ENCODE peak calls at places on chromosomes 4 and X, in eight cellular contexts. One of them, this sample, is unnamed.

GRCh38 chr4:54090804-54091623 is 8.9 kb upstream of the GSX2 start:
- DNase-seq in hepatic stellate cell: peak
- DNase-seq in iris pigment epithelial cell: peak
- DNase-seq in astrocyte of the spinal cord: no peak
- DNase-seq in GM13977: peak
- DNase-seq in Calu3: peak
- DNase-seq in hippocampal formation: no peak
- DNase-seq in stimulated activated CD8-positive, alpha-beta memory T cell treated with anti-CD3 and anti-CD28 coated beads, Interleukin-4, amount 100 ng/mL, for 1 hour: no peak
- DNase-seq in this sample: peak

GRCh38 chrX:111262086-111262485 is 8.2 kb downstream of the CAPN6 start:
- DNase-seq in GM13977: no peak
- DNase-seq in Calu3: no peak
- DNase-seq in hippocampal formation: no peak
- DNase-seq in stimulated activated CD8-positive, alpha-beta memory T cell treated with anti-CD3 and anti-CD28 coated beads, Interleukin-4, amount 100 ng/mL, for 1 hour: no peak
- DNase-seq in astrocyte of the spinal cord: no peak
- DNase-seq in iris pigment epithelial cell: peak
- DNase-seq in hepatic stellate cell: no peak
- DNase-seq in this sample: no peak

GRCh38 chrX:53287493-53288138 is 6.2 kb upstream of the IQSEC2 start:
- DNase-seq in GM13977: no peak
- DNase-seq in hippocampal formation: peak
- DNase-seq in iris pigment epithelial cell: peak
- DNase-seq in Calu3: peak
- DNase-seq in astrocyte of the spinal cord: peak
- DNase-seq in stimulated activated CD8-positive, alpha-beta memory T cell treated with anti-CD3 and anti-CD28 coated beads, Interleukin-4, amount 100 ng/mL, for 1 hour: no peak
- DNase-seq in hepatic stellate cell: peak
- DNase-seq in this sample: peak

GRCh38 chr4:168652818-168653217 is 156.0 kb downstream of the PALLD start:
- DNase-seq in stimulated activated CD8-positive, alpha-beta memory T cell treated with anti-CD3 and anti-CD28 coated beads, Interleukin-4, amount 100 ng/mL, for 1 hour: no peak
- DNase-seq in iris pigment epithelial cell: no peak
- DNase-seq in hepatic stellate cell: no peak
- DNase-seq in Calu3: no peak
- DNase-seq in hippocampal formation: no peak
- DNase-seq in astrocyte of the spinal cord: no peak
- DNase-seq in GM13977: no peak
- DNase-seq in this sample: no peak

GRCh38 chr4:27861802-27862201 is 1001.2 kb downstream of the STIM2 start:
- DNase-seq in hippocampal formation: no peak
- DNase-seq in astrocyte of the spinal cord: peak
- DNase-seq in Calu3: no peak
- DNase-seq in GM13977: peak
- DNase-seq in stimulated activated CD8-positive, alpha-beta memory T cell treated with anti-CD3 and anti-CD28 coated beads, Interleukin-4, amount 100 ng/mL, for 1 hour: no peak
- DNase-seq in hepatic stellate cell: peak
- DNase-seq in iris pigment epithelial cell: peak
- DNase-seq in this sample: peak

GRCh38 chr4:28682872-28683271 is 1822.2 kb downstream of the STIM2 start:
- DNase-seq in hippocampal formation: no peak
- DNase-seq in stimulated activated CD8-positive, alpha-beta memory T cell treated with anti-CD3 and anti-CD28 coated beads, Interleukin-4, amount 100 ng/mL, for 1 hour: no peak
- DNase-seq in iris pigment epithelial cell: no peak
- DNase-seq in GM13977: no peak
- DNase-seq in astrocyte of the spinal cord: no peak
- DNase-seq in Calu3: no peak
- DNase-seq in hepatic stellate cell: no peak
- DNase-seq in this sample: no peak

GRCh38 chrX:103017542-103017941 is 46.4 kb downstream of the BEX1 start:
- DNase-seq in astrocyte of the spinal cord: no peak
- DNase-seq in GM13977: no peak
- DNase-seq in iris pigment epithelial cell: no peak
- DNase-seq in stimulated activated CD8-positive, alpha-beta memory T cell treated with anti-CD3 and anti-CD28 coated beads, Interleukin-4, amount 100 ng/mL, for 1 hour: no peak
- DNase-seq in hepatic stellate cell: no peak
- DNase-seq in hippocampal formation: no peak
- DNase-seq in Calu3: no peak
- DNase-seq in this sample: no peak

GRCh38 chr4:174490356-174490969 is 31.8 kb downstream of the HPGD start:
- DNase-seq in astrocyte of the spinal cord: peak
- DNase-seq in GM13977: no peak
- DNase-seq in hippocampal formation: no peak
- DNase-seq in iris pigment epithelial cell: peak
- DNase-seq in stimulated activated CD8-positive, alpha-beta memory T cell treated with anti-CD3 and anti-CD28 coated beads, Interleukin-4, amount 100 ng/mL, for 1 hour: no peak
- DNase-seq in hepatic stellate cell: peak
- DNase-seq in Calu3: no peak
- DNase-seq in this sample: peak

GRCh38 chr4:52199574-52200338 is 148.7 kb downstream of the SPATA18 start:
- DNase-seq in stimulated activated CD8-positive, alpha-beta memory T cell treated with anti-CD3 and anti-CD28 coated beads, Interleukin-4, amount 100 ng/mL, for 1 hour: no peak
- DNase-seq in hippocampal formation: no peak
- DNase-seq in astrocyte of the spinal cord: peak
- DNase-seq in iris pigment epithelial cell: peak
- DNase-seq in hepatic stellate cell: peak
- DNase-seq in GM13977: no peak
- DNase-seq in Calu3: no peak
- DNase-seq in this sample: peak

GRCh38 chr4:174674305-174674840 is 152.1 kb upstream of the HPGD start:
- DNase-seq in GM13977: no peak
- DNase-seq in Calu3: no peak
- DNase-seq in stimulated activated CD8-positive, alpha-beta memory T cell treated with anti-CD3 and anti-CD28 coated beads, Interleukin-4, amount 100 ng/mL, for 1 hour: no peak
- DNase-seq in iris pigment epithelial cell: peak
- DNase-seq in hippocampal formation: no peak
- DNase-seq in astrocyte of the spinal cord: no peak
- DNase-seq in hepatic stellate cell: no peak
- DNase-seq in this sample: peak

GRCh38 chr4:8324640-8325239 is 55.2 kb downstream of the HTRA3 start:
- DNase-seq in hippocampal formation: no peak
- DNase-seq in astrocyte of the spinal cord: no peak
- DNase-seq in GM13977: no peak
- DNase-seq in stimulated activated CD8-positive, alpha-beta memory T cell treated with anti-CD3 and anti-CD28 coated beads, Interleukin-4, amount 100 ng/mL, for 1 hour: no peak
- DNase-seq in Calu3: no peak
- DNase-seq in hepatic stellate cell: no peak
- DNase-seq in iris pigment epithelial cell: no peak
- DNase-seq in this sample: peak

GRCh38 chrX:2316534-2316933 is 184.2 kb downstream of the DHRSX start:
- DNase-seq in hepatic stellate cell: no peak
- DNase-seq in stimulated activated CD8-positive, alpha-beta memory T cell treated with anti-CD3 and anti-CD28 coated beads, Interleukin-4, amount 100 ng/mL, for 1 hour: no peak
- DNase-seq in astrocyte of the spinal cord: no peak
- DNase-seq in iris pigment epithelial cell: peak
- DNase-seq in GM13977: no peak
- DNase-seq in Calu3: no peak
- DNase-seq in hippocampal formation: no peak
- DNase-seq in this sample: peak

GRCh38 chr4:71130827-71131603 is 137.6 kb downstream of the DCK start:
- DNase-seq in astrocyte of the spinal cord: peak
- DNase-seq in hepatic stellate cell: peak
- DNase-seq in Calu3: no peak
- DNase-seq in stimulated activated CD8-positive, alpha-beta memory T cell treated with anti-CD3 and anti-CD28 coated beads, Interleukin-4, amount 100 ng/mL, for 1 hour: no peak
- DNase-seq in iris pigment epithelial cell: peak
- DNase-seq in GM13977: no peak
- DNase-seq in hippocampal formation: no peak
- DNase-seq in this sample: peak

GRCh38 chr4:174318829-174319764 is 35.4 kb downstream of the CEP44 start:
- DNase-seq in GM13977: peak
- DNase-seq in Calu3: no peak
- DNase-seq in hepatic stellate cell: no peak
- DNase-seq in stimulated activated CD8-positive, alpha-beta memory T cell treated with anti-CD3 and anti-CD28 coated beads, Interleukin-4, amount 100 ng/mL, for 1 hour: no peak
- DNase-seq in astrocyte of the spinal cord: peak
- DNase-seq in hippocampal formation: no peak
- DNase-seq in iris pigment epithelial cell: peak
- DNase-seq in this sample: peak

GRCh38 chr4:60938621-60939020 is 261.5 kb upstream of the ADGRL3 start:
- DNase-seq in GM13977: no peak
- DNase-seq in Calu3: no peak
- DNase-seq in hepatic stellate cell: no peak
- DNase-seq in astrocyte of the spinal cord: no peak
- DNase-seq in iris pigment epithelial cell: no peak
- DNase-seq in hippocampal formation: no peak
- DNase-seq in stimulated activated CD8-positive, alpha-beta memory T cell treated with anti-CD3 and anti-CD28 coated beads, Interleukin-4, amount 100 ng/mL, for 1 hour: no peak
- DNase-seq in this sample: no peak

GRCh38 chrX:70066646-70067045 is 4.4 kb downstream of the OTUD6A start:
- DNase-seq in Calu3: no peak
- DNase-seq in iris pigment epithelial cell: no peak
- DNase-seq in astrocyte of the spinal cord: no peak
- DNase-seq in hepatic stellate cell: no peak
- DNase-seq in GM13977: no peak
- DNase-seq in stimulated activated CD8-positive, alpha-beta memory T cell treated with anti-CD3 and anti-CD28 coated beads, Interleukin-4, amount 100 ng/mL, for 1 hour: no peak
- DNase-seq in hippocampal formation: no peak
- DNase-seq in this sample: no peak

GRCh38 chr4:98747659-98748091 is 89.3 kb upstream of the TSPAN5 start:
- DNase-seq in GM13977: no peak
- DNase-seq in Calu3: no peak
- DNase-seq in hippocampal formation: no peak
- DNase-seq in astrocyte of the spinal cord: peak
- DNase-seq in iris pigment epithelial cell: no peak
- DNase-seq in hepatic stellate cell: no peak
- DNase-seq in stimulated activated CD8-positive, alpha-beta memory T cell treated with anti-CD3 and anti-CD28 coated beads, Interleukin-4, amount 100 ng/mL, for 1 hour: no peak
- DNase-seq in this sample: no peak

GRCh38 chrX:68647156-68647957 is at the start of gene STARD8:
- DNase-seq in GM13977: no peak
- DNase-seq in iris pigment epithelial cell: peak
- DNase-seq in hepatic stellate cell: peak
- DNase-seq in astrocyte of the spinal cord: peak
- DNase-seq in Calu3: peak
- DNase-seq in hippocampal formation: peak
- DNase-seq in stimulated activated CD8-positive, alpha-beta memory T cell treated with anti-CD3 and anti-CD28 coated beads, Interleukin-4, amount 100 ng/mL, for 1 hour: no peak
- DNase-seq in this sample: peak

GRCh38 chr4:3765271-3766206 is 646 bp upstream of the ADRA2C start:
- DNase-seq in hippocampal formation: no peak
- DNase-seq in Calu3: peak
- DNase-seq in astrocyte of the spinal cord: peak
- DNase-seq in hepatic stellate cell: peak
- DNase-seq in stimulated activated CD8-positive, alpha-beta memory T cell treated with anti-CD3 and anti-CD28 coated beads, Interleukin-4, amount 100 ng/mL, for 1 hour: no peak
- DNase-seq in iris pigment epithelial cell: peak
- DNase-seq in GM13977: peak
- DNase-seq in this sample: peak

GRCh38 chr4:154186888-154187287 is 304.7 kb downstream of the DCHS2 start:
- DNase-seq in stimulated activated CD8-positive, alpha-beta memory T cell treated with anti-CD3 and anti-CD28 coated beads, Interleukin-4, amount 100 ng/mL, for 1 hour: no peak
- DNase-seq in GM13977: no peak
- DNase-seq in hippocampal formation: no peak
- DNase-seq in Calu3: no peak
- DNase-seq in iris pigment epithelial cell: no peak
- DNase-seq in astrocyte of the spinal cord: no peak
- DNase-seq in hepatic stellate cell: no peak
- DNase-seq in this sample: no peak

GRCh38 chr4:69744157-69744478 is 16.3 kb downstream of the SULT1B1 start:
- DNase-seq in Calu3: no peak
- DNase-seq in stimulated activated CD8-positive, alpha-beta memory T cell treated with anti-CD3 and anti-CD28 coated beads, Interleukin-4, amount 100 ng/mL, for 1 hour: no peak
- DNase-seq in hepatic stellate cell: no peak
- DNase-seq in iris pigment epithelial cell: no peak
- DNase-seq in GM13977: no peak
- DNase-seq in astrocyte of the spinal cord: no peak
- DNase-seq in hippocampal formation: no peak
- DNase-seq in this sample: no peak

GRCh38 chr4:121950680-121951569 is 935 bp downstream of the TRPC3 start:
- DNase-seq in astrocyte of the spinal cord: peak
- DNase-seq in hepatic stellate cell: peak
- DNase-seq in GM13977: peak
- DNase-seq in stimulated activated CD8-positive, alpha-beta memory T cell treated with anti-CD3 and anti-CD28 coated beads, Interleukin-4, amount 100 ng/mL, for 1 hour: no peak
- DNase-seq in hippocampal formation: no peak
- DNase-seq in iris pigment epithelial cell: no peak
- DNase-seq in Calu3: no peak
- DNase-seq in this sample: peak

GRCh38 chr4:77500801-77501200 is 104.8 kb upstream of the CXCL13 start:
- DNase-seq in Calu3: no peak
- DNase-seq in GM13977: no peak
- DNase-seq in hepatic stellate cell: no peak
- DNase-seq in iris pigment epithelial cell: peak
- DNase-seq in stimulated activated CD8-positive, alpha-beta memory T cell treated with anti-CD3 and anti-CD28 coated beads, Interleukin-4, amount 100 ng/mL, for 1 hour: no peak
- DNase-seq in hippocampal formation: no peak
- DNase-seq in astrocyte of the spinal cord: peak
- DNase-seq in this sample: no peak

GRCh38 chr4:75327804-75328512 is 186.2 kb downstream of the RCHY1 start:
- DNase-seq in hippocampal formation: no peak
- DNase-seq in hepatic stellate cell: peak
- DNase-seq in iris pigment epithelial cell: no peak
- DNase-seq in GM13977: no peak
- DNase-seq in stimulated activated CD8-positive, alpha-beta memory T cell treated with anti-CD3 and anti-CD28 coated beads, Interleukin-4, amount 100 ng/mL, for 1 hour: no peak
- DNase-seq in astrocyte of the spinal cord: no peak
- DNase-seq in Calu3: no peak
- DNase-seq in this sample: no peak

GRCh38 chr4:85720736-85721135 is 245.8 kb downstream of the ARHGAP24 start:
- DNase-seq in hippocampal formation: no peak
- DNase-seq in astrocyte of the spinal cord: peak
- DNase-seq in stimulated activated CD8-positive, alpha-beta memory T cell treated with anti-CD3 and anti-CD28 coated beads, Interleukin-4, amount 100 ng/mL, for 1 hour: no peak
- DNase-seq in GM13977: no peak
- DNase-seq in hepatic stellate cell: no peak
- DNase-seq in Calu3: peak
- DNase-seq in iris pigment epithelial cell: peak
- DNase-seq in this sample: peak

GRCh38 chr4:96183630-96184029 is 343.7 kb downstream of the PDHA2 start:
- DNase-seq in GM13977: no peak
- DNase-seq in hippocampal formation: no peak
- DNase-seq in Calu3: no peak
- DNase-seq in iris pigment epithelial cell: no peak
- DNase-seq in astrocyte of the spinal cord: no peak
- DNase-seq in hepatic stellate cell: no peak
- DNase-seq in stimulated activated CD8-positive, alpha-beta memory T cell treated with anti-CD3 and anti-CD28 coated beads, Interleukin-4, amount 100 ng/mL, for 1 hour: no peak
- DNase-seq in this sample: no peak

GRCh38 chrX:68288127-68288526 is 145.2 kb downstream of the OPHN1 start:
- DNase-seq in GM13977: no peak
- DNase-seq in hippocampal formation: no peak
- DNase-seq in stimulated activated CD8-positive, alpha-beta memory T cell treated with anti-CD3 and anti-CD28 coated beads, Interleukin-4, amount 100 ng/mL, for 1 hour: no peak
- DNase-seq in Calu3: no peak
- DNase-seq in hepatic stellate cell: no peak
- DNase-seq in astrocyte of the spinal cord: no peak
- DNase-seq in iris pigment epithelial cell: no peak
- DNase-seq in this sample: no peak

GRCh38 chr4:40418430-40419230 is 83.5 kb downstream of the CHRNA9 start:
- DNase-seq in hippocampal formation: no peak
- DNase-seq in stimulated activated CD8-positive, alpha-beta memory T cell treated with anti-CD3 and anti-CD28 coated beads, Interleukin-4, amount 100 ng/mL, for 1 hour: no peak
- DNase-seq in Calu3: no peak
- DNase-seq in astrocyte of the spinal cord: no peak
- DNase-seq in hepatic stellate cell: no peak
- DNase-seq in GM13977: no peak
- DNase-seq in iris pigment epithelial cell: no peak
- DNase-seq in this sample: no peak

GRCh38 chr4:138049350-138049749 is 192.8 kb downstream of the SLC7A11 start:
- DNase-seq in Calu3: no peak
- DNase-seq in astrocyte of the spinal cord: peak
- DNase-seq in iris pigment epithelial cell: peak
- DNase-seq in stimulated activated CD8-positive, alpha-beta memory T cell treated with anti-CD3 and anti-CD28 coated beads, Interleukin-4, amount 100 ng/mL, for 1 hour: no peak
- DNase-seq in hippocampal formation: no peak
- DNase-seq in GM13977: no peak
- DNase-seq in hepatic stellate cell: no peak
- DNase-seq in this sample: no peak

GRCh38 chrX:41491267-41492004 is 44.3 kb downstream of the NYX start:
- DNase-seq in astrocyte of the spinal cord: peak
- DNase-seq in hepatic stellate cell: peak
- DNase-seq in iris pigment epithelial cell: peak
- DNase-seq in stimulated activated CD8-positive, alpha-beta memory T cell treated with anti-CD3 and anti-CD28 coated beads, Interleukin-4, amount 100 ng/mL, for 1 hour: no peak
- DNase-seq in GM13977: no peak
- DNase-seq in Calu3: peak
- DNase-seq in hippocampal formation: no peak
- DNase-seq in this sample: peak

GRCh38 chr4:27702710-27703431 is 842.2 kb downstream of the STIM2 start:
- DNase-seq in hepatic stellate cell: no peak
- DNase-seq in Calu3: peak
- DNase-seq in stimulated activated CD8-positive, alpha-beta memory T cell treated with anti-CD3 and anti-CD28 coated beads, Interleukin-4, amount 100 ng/mL, for 1 hour: no peak
- DNase-seq in hippocampal formation: peak
- DNase-seq in astrocyte of the spinal cord: peak
- DNase-seq in iris pigment epithelial cell: peak
- DNase-seq in GM13977: peak
- DNase-seq in this sample: peak

GRCh38 chrX:28981952-28982351 is 394.7 kb downstream of the IL1RAPL1 start:
- DNase-seq in hippocampal formation: no peak
- DNase-seq in stimulated activated CD8-positive, alpha-beta memory T cell treated with anti-CD3 and anti-CD28 coated beads, Interleukin-4, amount 100 ng/mL, for 1 hour: no peak
- DNase-seq in hepatic stellate cell: no peak
- DNase-seq in GM13977: no peak
- DNase-seq in astrocyte of the spinal cord: no peak
- DNase-seq in iris pigment epithelial cell: no peak
- DNase-seq in Calu3: no peak
- DNase-seq in this sample: no peak